ENCODE peak calls at places on chromosomes 12 and 14, in four cellular contexts. D is lower lobe of right lung, W is NCI-H2227 treated with DMSO at 0.1 percent for 48 hours, I is Right ventricle myocardium inferior. O is an unnamed sample.

GRCh38 chr14:71985538-71986234 is 53.5 kb downstream of the RGS6 start:
- DNase-seq in D (no peak), W (no peak), I (no peak), O (no peak)

GRCh38 chr14:66610154-66610563 is 102.2 kb downstream of the GPHN start:
- DNase-seq in D (no peak), W (no peak), I (no peak), O (peak)

GRCh38 chr12:59808317-59808910 is 212.6 kb downstream of the SLC16A7 start:
- DNase-seq in D (no peak), W (no peak), I (no peak), O (peak)

GRCh38 chr12:70002912-70003255 is 177.9 kb downstream of the MYRFL start:
- DNase-seq in D (no peak), W (no peak), I (no peak), O (no peak)

GRCh38 chr12:31855427-31855826 is 103.8 kb upstream of the RESF1 start:
- DNase-seq in D (no peak), W (no peak), I (no peak), O (no peak)

GRCh38 chr14:54867011-54867410 is 35.6 kb downstream of the GCH1 start:
- DNase-seq in D (no peak), W (no peak), I (no peak), O (no peak)

GRCh38 chr14:57732886-57733285 is 133.0 kb downstream of the SLC35F4 start:
- DNase-seq in D (no peak), W (peak), I (no peak), O (peak)

GRCh38 chr14:52259452-52259851 is 8.0 kb upstream of the PTGDR start:
- DNase-seq in D (no peak), W (no peak), I (no peak), O (no peak)

GRCh38 chr12:12890492-12890814 is 909 bp upstream of the GPRC5A start:
- DNase-seq in D (no peak), W (no peak), I (no peak), O (no peak)

GRCh38 chr14:26255213-26255612 is 342.6 kb downstream of the NOVA1 start:
- DNase-seq in D (no peak), W (no peak), I (no peak), O (no peak)

GRCh38 chr12:48074266-48074665 is 31.6 kb downstream of the SENP1 start:
- DNase-seq in D (no peak), W (no peak), I (no peak), O (no peak)

GRCh38 chr12:53989227-53990113 is 4.5 kb downstream of the HOXC10 start:
- DNase-seq in D (no peak), W (peak), I (no peak), O (peak)

GRCh38 chr12:132623072-132623869 is 4.7 kb downstream of the P2RX2 start:
- DNase-seq in D (no peak), W (no peak), I (no peak), O (no peak)